ENCODE peak calls at places on chromosomes 12 and 14, in six cellular contexts. One of them, this sample, is unnamed.

GRCh38 chr14:29900609-29901350 is 26.9 kb downstream of the PRKD1 start:
- DNase-seq in MM.1S: no peak
- DNase-seq in PC-9: no peak
- DNase-seq in hepatocyte: no peak
- DNase-seq in neural progenitor cell: no peak
- DNase-seq in HCT116: no peak
- DNase-seq in this sample: no peak

GRCh38 chr12:124863409-124864325 is at the start of gene SCARB1:
- DNase-seq in neural progenitor cell: peak; percentile 93
- DNase-seq in hepatocyte: peak; percentile 95
- DNase-seq in HCT116: peak; percentile 36
- DNase-seq in MM.1S: peak; percentile 65
- DNase-seq in PC-9: no peak
- DNase-seq in this sample: peak; percentile 72

GRCh38 chr12:84805474-84805858 is 107.1 kb downstream of the SLC6A15 start:
- DNase-seq in MM.1S: no peak
- DNase-seq in HCT116: no peak
- DNase-seq in PC-9: no peak
- DNase-seq in neural progenitor cell: peak; percentile 65
- DNase-seq in hepatocyte: no peak
- DNase-seq in this sample: no peak

GRCh38 chr12:26863515-26863914 is 30.5 kb upstream of the ITPR2 start:
- DNase-seq in MM.1S: peak; percentile 37
- DNase-seq in HCT116: peak; percentile 23
- DNase-seq in hepatocyte: no peak
- DNase-seq in PC-9: no peak
- DNase-seq in neural progenitor cell: peak; percentile 12
- DNase-seq in this sample: no peak

GRCh38 chr12:106303202-106303820 is 778 bp downstream of the TCP11L2 start:
- DNase-seq in PC-9: peak; percentile 50
- DNase-seq in hepatocyte: peak; percentile 93
- DNase-seq in neural progenitor cell: peak; percentile 94
- DNase-seq in HCT116: no peak
- DNase-seq in MM.1S: peak; percentile 36
- DNase-seq in this sample: peak; percentile 65

GRCh38 chr14:62077676-62078261 is 315.5 kb downstream of the SNAPC1 start:
- DNase-seq in PC-9: no peak
- DNase-seq in neural progenitor cell: no peak
- DNase-seq in MM.1S: no peak
- DNase-seq in hepatocyte: no peak
- DNase-seq in HCT116: no peak
- DNase-seq in this sample: no peak

GRCh38 chr14:37376944-37377609 is 179.3 kb downstream of the MIPOL1 start:
- DNase-seq in HCT116: no peak
- DNase-seq in hepatocyte: no peak
- DNase-seq in neural progenitor cell: no peak
- DNase-seq in MM.1S: no peak
- DNase-seq in PC-9: no peak
- DNase-seq in this sample: no peak

GRCh38 chr14:90500665-90501370 is 104.0 kb downstream of the CALM1 start:
- DNase-seq in neural progenitor cell: peak; percentile 39
- DNase-seq in HCT116: no peak
- DNase-seq in PC-9: no peak
- DNase-seq in MM.1S: no peak
- DNase-seq in hepatocyte: no peak
- DNase-seq in this sample: no peak

GRCh38 chr14:100471451-100472093 is 115.6 kb downstream of the BEGAIN start:
- DNase-seq in HCT116: peak; percentile 68
- DNase-seq in PC-9: peak; percentile 85
- DNase-seq in hepatocyte: no peak
- DNase-seq in neural progenitor cell: peak; percentile 50
- DNase-seq in MM.1S: no peak
- DNase-seq in this sample: no peak

GRCh38 chr14:69887740-69888657 is 8.8 kb downstream of the SMOC1 start:
- DNase-seq in HCT116: no peak
- DNase-seq in MM.1S: no peak
- DNase-seq in hepatocyte: no peak
- DNase-seq in neural progenitor cell: no peak
- DNase-seq in PC-9: no peak
- DNase-seq in this sample: peak; percentile 62

GRCh38 chr12:122072031-122072970 is 6.3 kb upstream of the MLXIP start:
- DNase-seq in hepatocyte: peak; percentile 69
- DNase-seq in MM.1S: no peak
- DNase-seq in PC-9: peak; percentile 62
- DNase-seq in neural progenitor cell: peak; percentile 26
- DNase-seq in HCT116: no peak
- DNase-seq in this sample: peak; percentile 80

GRCh38 chr14:97106609-97107008 is 309.4 kb downstream of the VRK1 start:
- DNase-seq in neural progenitor cell: no peak
- DNase-seq in HCT116: peak; percentile 35
- DNase-seq in PC-9: no peak
- DNase-seq in MM.1S: no peak
- DNase-seq in hepatocyte: no peak
- DNase-seq in this sample: no peak

GRCh38 chr14:26963696-26964095 is 365.9 kb upstream of the NOVA1 start:
- DNase-seq in hepatocyte: no peak
- DNase-seq in neural progenitor cell: peak; percentile 9
- DNase-seq in PC-9: no peak
- DNase-seq in HCT116: no peak
- DNase-seq in MM.1S: no peak
- DNase-seq in this sample: no peak

GRCh38 chr14:34782031-34782430 is 67.6 kb upstream of the CFL2 start:
- DNase-seq in neural progenitor cell: no peak
- DNase-seq in hepatocyte: no peak
- DNase-seq in MM.1S: no peak
- DNase-seq in PC-9: no peak
- DNase-seq in HCT116: no peak
- DNase-seq in this sample: peak; percentile 4

GRCh38 chr12:124379938-124380754 is 85.3 kb downstream of the RFLNA start:
- DNase-seq in MM.1S: no peak
- DNase-seq in HCT116: no peak
- DNase-seq in hepatocyte: peak; percentile 73
- DNase-seq in neural progenitor cell: peak; percentile 48
- DNase-seq in PC-9: no peak
- DNase-seq in this sample: peak; percentile 52

GRCh38 chr12:69610126-69610525 is 581 bp downstream of the LRRC10 start:
- DNase-seq in HCT116: no peak
- DNase-seq in MM.1S: no peak
- DNase-seq in PC-9: no peak
- DNase-seq in hepatocyte: no peak
- DNase-seq in neural progenitor cell: no peak
- DNase-seq in this sample: no peak

GRCh38 chr12:5898874-5899273 is 46.2 kb downstream of the ANO2 start:
- DNase-seq in MM.1S: no peak
- DNase-seq in hepatocyte: no peak
- DNase-seq in HCT116: no peak
- DNase-seq in PC-9: no peak
- DNase-seq in neural progenitor cell: no peak
- DNase-seq in this sample: no peak

GRCh38 chr12:71958993-71959588 is 20.4 kb downstream of the TPH2 start:
- DNase-seq in MM.1S: no peak
- DNase-seq in neural progenitor cell: no peak
- DNase-seq in PC-9: no peak
- DNase-seq in HCT116: no peak
- DNase-seq in hepatocyte: no peak
- DNase-seq in this sample: no peak

GRCh38 chr14:90554341-90554740 is 157.5 kb downstream of the CALM1 start:
- DNase-seq in neural progenitor cell: no peak
- DNase-seq in MM.1S: no peak
- DNase-seq in HCT116: no peak
- DNase-seq in hepatocyte: no peak
- DNase-seq in PC-9: no peak
- DNase-seq in this sample: no peak

GRCh38 chr12:18684430-18684829 is 53.4 kb downstream of the PLCZ1 start:
- DNase-seq in hepatocyte: no peak
- DNase-seq in PC-9: no peak
- DNase-seq in MM.1S: no peak
- DNase-seq in neural progenitor cell: no peak
- DNase-seq in HCT116: no peak
- DNase-seq in this sample: peak; percentile 25

DNA sequence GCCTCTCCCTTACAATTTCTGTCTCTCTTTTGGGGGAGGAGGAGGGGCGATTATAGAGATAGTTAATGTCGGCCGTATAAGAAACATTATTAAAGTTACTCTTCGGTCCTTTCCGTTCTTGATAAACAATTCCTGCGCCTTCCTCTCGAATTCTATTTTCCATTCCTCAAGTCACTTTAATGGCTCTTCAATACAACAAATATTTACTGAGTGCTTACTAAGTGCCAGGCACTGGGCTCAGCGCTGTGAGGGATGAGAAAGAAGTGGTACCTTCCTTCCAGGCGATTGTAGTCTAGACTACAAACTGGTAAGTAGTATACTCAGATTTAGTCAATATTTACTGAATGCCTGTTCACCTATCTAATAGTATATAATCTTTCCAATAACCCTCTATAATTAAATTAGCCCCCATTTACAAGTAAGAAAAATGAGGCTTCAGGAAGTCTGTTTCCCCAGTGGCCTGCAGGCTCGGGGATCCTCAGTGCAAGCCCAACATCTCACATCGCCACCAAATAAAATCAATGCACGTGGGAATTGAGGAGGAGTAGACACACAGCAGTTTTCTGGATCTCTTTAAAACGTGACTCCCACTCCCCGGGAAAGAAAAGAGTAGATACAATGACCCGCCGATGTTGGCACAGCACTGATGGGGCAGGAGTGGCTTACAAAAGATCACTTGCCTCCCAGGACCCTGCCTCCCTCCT is 589 bp upstream of the ZNF219 start:
- DNase-seq in HCT116: no peak
- DNase-seq in hepatocyte: no peak
- DNase-seq in PC-9: no peak
- DNase-seq in MM.1S: no peak
- DNase-seq in neural progenitor cell: no peak
- DNase-seq in this sample: no peak
- TF ChIP-seq EZH2 in HCT116: no peak
- TF ChIP-seq EZH2 in hepatocyte: no peak
- TF ChIP-seq EZH2 in PC-9: no peak
- TF ChIP-seq EZH2 in MM.1S: no peak
- TF ChIP-seq EZH2 in neural progenitor cell: no peak
- TF ChIP-seq EZH2 in this sample: no peak

GRCh38 chr14:88568196-88568595 is 5.4 kb downstream of the ZC3H14 start:
- DNase-seq in neural progenitor cell: no peak
- DNase-seq in HCT116: no peak
- DNase-seq in MM.1S: no peak
- DNase-seq in hepatocyte: no peak
- DNase-seq in PC-9: no peak
- DNase-seq in this sample: no peak
- H3K79me2 ChIP-seq in neural progenitor cell: peaks cover 73% of the 10 kb centered on the region
- H3K79me2 ChIP-seq in HCT116: peaks cover 68% of the 10 kb centered on the region
- H3K79me2 ChIP-seq in MM.1S: peaks cover 16% of the 10 kb centered on the region
- H3K79me2 ChIP-seq in hepatocyte: peaks cover 62% of the 10 kb centered on the region
- H3K79me2 ChIP-seq in PC-9: peaks cover 22% of the 10 kb centered on the region
- H3K79me2 ChIP-seq in this sample: peaks cover 46% of the 10 kb centered on the region

GRCh38 chr12:94151577-94151976 is 3.2 kb downstream of the PLXNC1 start:
- DNase-seq in hepatocyte: peak; percentile 67
- DNase-seq in HCT116: no peak
- DNase-seq in PC-9: no peak
- DNase-seq in neural progenitor cell: no peak
- DNase-seq in MM.1S: peak; percentile 43
- DNase-seq in this sample: no peak

GRCh38 chr12:94148841-94149780 is 734 bp downstream of the PLXNC1 start:
- DNase-seq in PC-9: no peak
- DNase-seq in hepatocyte: peak; percentile 79
- DNase-seq in HCT116: no peak
- DNase-seq in MM.1S: peak; percentile 70
- DNase-seq in neural progenitor cell: peak; percentile 78
- DNase-seq in this sample: peak; percentile 17

GRCh38 chr12:94149781-94150482 is 1.6 kb downstream of the PLXNC1 start:
- DNase-seq in HCT116: no peak
- DNase-seq in PC-9: no peak
- DNase-seq in hepatocyte: peak; percentile 72
- DNase-seq in MM.1S: peak; percentile 50
- DNase-seq in neural progenitor cell: peak; percentile 84
- DNase-seq in this sample: no peak

GRCh38 chr12:94152292-94153083 is 4.1 kb downstream of the PLXNC1 start:
- DNase-seq in HCT116: no peak
- DNase-seq in hepatocyte: peak; percentile 40
- DNase-seq in PC-9: no peak
- DNase-seq in MM.1S: no peak
- DNase-seq in neural progenitor cell: no peak
- DNase-seq in this sample: no peak

DNA sequence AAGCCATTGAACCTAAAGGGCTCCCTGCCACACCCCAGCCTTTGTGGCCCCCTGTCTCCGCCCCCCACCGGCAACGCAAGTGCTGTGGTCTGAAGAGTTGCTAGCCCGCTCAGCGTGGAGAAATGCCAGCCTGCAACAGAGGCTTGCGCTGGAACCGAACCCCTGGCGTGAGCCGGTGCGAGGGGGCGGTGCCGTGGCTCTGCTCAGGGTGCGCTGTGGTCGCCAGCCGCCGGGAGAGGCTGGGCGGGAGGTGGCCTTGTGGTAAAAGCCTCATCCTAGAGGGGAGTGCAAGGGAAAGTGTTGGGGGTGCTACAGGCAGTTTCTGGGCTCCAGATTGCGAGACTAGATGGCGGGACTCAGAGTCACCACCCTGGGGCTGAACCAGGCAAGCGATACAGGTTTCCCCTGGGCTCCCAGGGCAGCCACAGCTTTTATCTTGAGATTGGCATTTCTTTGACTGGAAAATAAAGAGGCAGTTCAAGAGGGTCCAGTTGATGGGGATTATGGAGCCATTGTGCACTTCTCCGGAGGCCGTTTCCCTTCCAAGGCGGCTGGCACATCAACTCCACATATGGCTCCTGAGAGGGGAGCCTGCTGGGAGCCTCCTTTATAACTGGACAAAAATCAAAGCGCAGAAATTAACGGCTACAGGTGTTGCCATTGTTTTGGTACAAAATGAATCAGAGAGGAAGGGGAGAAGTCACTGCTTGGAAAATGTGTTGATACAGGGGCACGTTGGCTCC is 2.3 kb downstream of the PLXNC1 start:
- DNase-seq in MM.1S: peak; percentile 81
- DNase-seq in neural progenitor cell: peak; percentile 60
- DNase-seq in hepatocyte: peak; percentile 57
- DNase-seq in PC-9: no peak
- DNase-seq in HCT116: no peak
- DNase-seq in this sample: no peak
- TF ChIP-seq EZH2 in MM.1S: no peak
- TF ChIP-seq EZH2 in neural progenitor cell: no peak
- TF ChIP-seq EZH2 in hepatocyte: no peak
- TF ChIP-seq EZH2 in PC-9: no peak
- TF ChIP-seq EZH2 in HCT116: no peak
- TF ChIP-seq EZH2 in this sample: peak; percentile 34

GRCh38 chr12:12531194-12531593 is 31.5 kb downstream of the DUSP16 start:
- DNase-seq in PC-9: no peak
- DNase-seq in neural progenitor cell: no peak
- DNase-seq in HCT116: no peak
- DNase-seq in MM.1S: no peak
- DNase-seq in hepatocyte: no peak
- DNase-seq in this sample: no peak

GRCh38 chr12:12524128-12524527 is 38.5 kb downstream of the DUSP16 start:
- DNase-seq in hepatocyte: no peak
- DNase-seq in HCT116: no peak
- DNase-seq in MM.1S: no peak
- DNase-seq in neural progenitor cell: no peak
- DNase-seq in PC-9: no peak
- DNase-seq in this sample: no peak

GRCh38 chr12:12528361-12529092 is 34.1 kb downstream of the DUSP16 start:
- DNase-seq in neural progenitor cell: no peak
- DNase-seq in hepatocyte: no peak
- DNase-seq in MM.1S: no peak
- DNase-seq in PC-9: no peak
- DNase-seq in HCT116: no peak
- DNase-seq in this sample: no peak

GRCh38 chr12:12529783-12530421 is 32.8 kb downstream of the DUSP16 start:
- DNase-seq in MM.1S: no peak
- DNase-seq in neural progenitor cell: no peak
- DNase-seq in hepatocyte: no peak
- DNase-seq in HCT116: no peak
- DNase-seq in PC-9: no peak
- DNase-seq in this sample: no peak

GRCh38 chr12:12527820-12528296 is 34.8 kb downstream of the DUSP16 start:
- DNase-seq in MM.1S: no peak
- DNase-seq in neural progenitor cell: no peak
- DNase-seq in hepatocyte: peak; percentile 34
- DNase-seq in HCT116: no peak
- DNase-seq in PC-9: no peak
- DNase-seq in this sample: no peak
- H3K79me2 ChIP-seq in MM.1S: no peaks in the 10 kb centered on the region
- H3K79me2 ChIP-seq in neural progenitor cell: peaks cover 39% of the 10 kb centered on the region
- H3K79me2 ChIP-seq in hepatocyte: peaks cover 74% of the 10 kb centered on the region
- H3K79me2 ChIP-seq in HCT116: no peaks in the 10 kb centered on the region
- H3K79me2 ChIP-seq in PC-9: no peaks in the 10 kb centered on the region
- H3K79me2 ChIP-seq in this sample: no peaks in the 10 kb centered on the region